ENCODE peak calls at places on chromosomes 16 and 17, in nine cellular contexts. F is Kasumi-1; H is body of pancreas; K is choroid plexus epithelial cell; P is activated B cell treated with CpG ODN at 0.5 μM for 24 hours; M is CD4-positive, CD25-positive, alpha-beta regulatory T cell; X is breast epithelium; T is CD4-positive, alpha-beta T cell; C is AG09319. J is an unnamed sample.

GRCh38 chr17:30351730-30352129 is 17.9 kb upstream of the TMIGD1 start:
- DNase-seq in F (no peak), H (no peak), K (no peak), P (no peak), M (no peak), X (no peak), T (no peak), C (no peak), J (no peak)

GRCh38 chr16:23392223-23392600 is 60.8 kb downstream of the COG7 start:
- DNase-seq in F (no peak), H (no peak), K (no peak), P (no peak), M (no peak), X (no peak), T (no peak), C (no peak), J (no peak)

GRCh38 chr17:33086041-33086440 is 94.4 kb downstream of the SPACA3 start:
- DNase-seq in F (no peak), H (no peak), K (no peak), P (no peak), M (no peak), X (no peak), T (no peak), C (no peak), J (no peak)

GRCh38 chr17:40322417-40323315 is 13.7 kb downstream of the RARA start:
- DNase-seq in F (peak), H (peak), K (peak), P (peak), M (peak), X (peak), T (peak), C (peak), J (no peak)

GRCh38 chr16:79004281-79004680 is 596.3 kb downstream of the MAF start:
- DNase-seq in F (no peak), H (no peak), K (no peak), P (no peak), M (no peak), X (peak), T (no peak), C (no peak), J (no peak)

GRCh38 chr16:67403976-67404555 is 10.8 kb upstream of the TPPP3 start:
- DNase-seq in F (no peak), H (no peak), K (no peak), P (no peak), M (no peak), X (no peak), T (no peak), C (no peak), J (no peak)

GRCh38 chr16:27313422-27314160 is at the start of gene IL4R:
- DNase-seq in F (no peak), H (peak), K (peak), P (peak), M (peak), X (peak), T (peak), C (no peak), J (peak)

GRCh38 chr17:27446569-27447301 is 9.5 kb upstream of the KSR1 start:
- DNase-seq in F (no peak), H (no peak), K (peak), P (no peak), M (no peak), X (no peak), T (no peak), C (peak), J (no peak)

GRCh38 chr17:72952641-72953313 is 139.7 kb downstream of the SLC39A11 start:
- DNase-seq in F (no peak), H (no peak), K (no peak), P (no peak), M (no peak), X (no peak), T (no peak), C (no peak), J (no peak)

GRCh38 chr16:71629617-71630016 is 3.6 kb downstream of the MARVELD3 start:
- DNase-seq in F (no peak), H (peak), K (no peak), P (no peak), M (no peak), X (no peak), T (no peak), C (no peak), J (no peak)

GRCh38 chr16:3147046-3147756 is 12.4 kb downstream of the ZNF213 start:
- DNase-seq in F (no peak), H (no peak), K (no peak), P (no peak), M (no peak), X (no peak), T (no peak), C (no peak), J (no peak)

GRCh38 chr16:49473131-49473530 is 99.5 kb downstream of the C16orf78 start:
- DNase-seq in F (no peak), H (no peak), K (no peak), P (no peak), M (no peak), X (no peak), T (no peak), C (no peak), J (no peak)

GRCh38 chr17:72393553-72393952 is 272.7 kb downstream of the SOX9 start:
- DNase-seq in F (no peak), H (no peak), K (peak), P (no peak), M (no peak), X (no peak), T (no peak), C (no peak), J (no peak)

GRCh38 chr16:11078812-11079459 is 134.6 kb downstream of the CLEC16A start:
- DNase-seq in F (no peak), H (peak), K (peak), P (no peak), M (no peak), X (peak), T (no peak), C (peak), J (no peak)

GRCh38 chr17:58630883-58631522 is 60.8 kb downstream of the TEX14 start:
- DNase-seq in F (no peak), H (peak), K (no peak), P (peak), M (peak), X (peak), T (no peak), C (no peak), J (peak)

GRCh38 chr16:85220125-85220839 is 108.0 kb upstream of the CIBAR2 start:
- DNase-seq in F (no peak), H (peak), K (peak), P (no peak), M (no peak), X (peak), T (no peak), C (peak), J (no peak)

GRCh38 chr17:61323696-61324539 is 75.7 kb upstream of the TBX2 start:
- DNase-seq in F (no peak), H (no peak), K (peak), P (no peak), M (no peak), X (no peak), T (no peak), C (no peak), J (no peak)

GRCh38 chr17:17628388-17629008 is 37.0 kb upstream of the PEMT start:
- DNase-seq in F (no peak), H (no peak), K (no peak), P (peak), M (peak), X (peak), T (peak), C (no peak), J (no peak)

GRCh38 chr16:8634991-8635736 is 13.7 kb downstream of the METTL22 start:
- DNase-seq in F (no peak), H (no peak), K (peak), P (no peak), M (no peak), X (no peak), T (no peak), C (no peak), J (peak)

GRCh38 chr17:67441052-67441738 is 64.1 kb downstream of the PITPNC1 start:
- DNase-seq in F (peak), H (no peak), K (peak), P (no peak), M (peak), X (no peak), T (peak), C (no peak), J (peak)

GRCh38 chr17:38727661-38728220 is 2.4 kb upstream of the CISD3 start:
- DNase-seq in F (no peak), H (no peak), K (no peak), P (no peak), M (no peak), X (no peak), T (peak), C (no peak), J (no peak)

GRCh38 chr17:12731839-12732238 is 57.5 kb upstream of the ARHGAP44 start:
- DNase-seq in F (no peak), H (no peak), K (no peak), P (no peak), M (no peak), X (no peak), T (no peak), C (no peak), J (no peak)

GRCh38 chr17:35973333-35974260 is 7.7 kb downstream of the CCL16 start:
- DNase-seq in F (no peak), H (peak), K (peak), P (no peak), M (no peak), X (no peak), T (no peak), C (no peak), J (no peak)

GRCh38 chr16:72262711-72263110 is 90.8 kb upstream of the PMFBP1 start:
- DNase-seq in F (no peak), H (no peak), K (no peak), P (no peak), M (no peak), X (no peak), T (no peak), C (no peak), J (no peak)

GRCh38 chr16:46947900-46948547 is 25.4 kb downstream of the DNAJA2 start:
- DNase-seq in F (peak), H (no peak), K (peak), P (no peak), M (no peak), X (no peak), T (no peak), C (no peak), J (peak)

GRCh38 chr17:885971-886571 is 93.5 kb downstream of the NXN start:
- DNase-seq in F (no peak), H (peak), K (no peak), P (no peak), M (no peak), X (peak), T (no peak), C (no peak), J (no peak)

GRCh38 chr17:29748400-29748799 is 125.7 kb upstream of the CORO6 start:
- DNase-seq in F (no peak), H (no peak), K (no peak), P (no peak), M (no peak), X (no peak), T (no peak), C (no peak), J (no peak)